ENCODE peak calls at places on chromosome 21, in five cellular contexts. O, Z, U, M and C are unnamed samples.
A peak's percentile ranks its signal among the peaks of the same experiment; 100 is the strongest.

GRCh38 chr21:39125752-39126485 is 57.3 kb downstream of the PSMG1 start:
- DNase-seq in Z (peak; percentile 78), U (peak; percentile 86), M (peak; percentile 53), O (peak; percentile 70), C (no peak)

GRCh38 chr21:34813266-34813886 is 144.6 kb downstream of the CLIC6 start:
- DNase-seq in M (no peak), Z (no peak), U (no peak), O (no peak), C (no peak)

GRCh38 chr21:14600569-14601308 is 54.6 kb upstream of the SAMSN1 start:
- DNase-seq in Z (no peak), U (no peak), M (no peak), O (no peak), C (no peak)

GRCh38 chr21:42213082-42213774 is 5.7 kb upstream of the ABCG1 start:
- DNase-seq in O (no peak), U (peak; percentile 21), M (no peak), Z (no peak), C (peak; percentile 43)

GRCh38 chr21:43277481-43278351 is 108.9 kb downstream of the CRYAA start:
- DNase-seq in O (no peak), U (no peak), M (no peak), Z (no peak), C (no peak)

GRCh38 chr21:43812139-43812821 is 22.9 kb downstream of the RRP1 start:
- DNase-seq in O (no peak), U (no peak), M (peak; percentile 70), Z (no peak), C (no peak)

GRCh38 chr21:42770717-42771502 is 108.4 kb downstream of the WDR4 start:
- DNase-seq in Z (no peak), O (no peak), M (no peak), U (no peak), C (no peak)

GRCh38 chr21:42047821-42048613 is 23.1 kb upstream of the UMODL1 start:
- DNase-seq in Z (no peak), M (peak; percentile 44), U (no peak), O (no peak), C (peak; percentile 89)

GRCh38 chr21:34152500-34152899 is 79.1 kb downstream of the MRPS6 start:
- DNase-seq in Z (no peak), O (no peak), M (no peak), U (no peak), C (no peak)

DNA sequence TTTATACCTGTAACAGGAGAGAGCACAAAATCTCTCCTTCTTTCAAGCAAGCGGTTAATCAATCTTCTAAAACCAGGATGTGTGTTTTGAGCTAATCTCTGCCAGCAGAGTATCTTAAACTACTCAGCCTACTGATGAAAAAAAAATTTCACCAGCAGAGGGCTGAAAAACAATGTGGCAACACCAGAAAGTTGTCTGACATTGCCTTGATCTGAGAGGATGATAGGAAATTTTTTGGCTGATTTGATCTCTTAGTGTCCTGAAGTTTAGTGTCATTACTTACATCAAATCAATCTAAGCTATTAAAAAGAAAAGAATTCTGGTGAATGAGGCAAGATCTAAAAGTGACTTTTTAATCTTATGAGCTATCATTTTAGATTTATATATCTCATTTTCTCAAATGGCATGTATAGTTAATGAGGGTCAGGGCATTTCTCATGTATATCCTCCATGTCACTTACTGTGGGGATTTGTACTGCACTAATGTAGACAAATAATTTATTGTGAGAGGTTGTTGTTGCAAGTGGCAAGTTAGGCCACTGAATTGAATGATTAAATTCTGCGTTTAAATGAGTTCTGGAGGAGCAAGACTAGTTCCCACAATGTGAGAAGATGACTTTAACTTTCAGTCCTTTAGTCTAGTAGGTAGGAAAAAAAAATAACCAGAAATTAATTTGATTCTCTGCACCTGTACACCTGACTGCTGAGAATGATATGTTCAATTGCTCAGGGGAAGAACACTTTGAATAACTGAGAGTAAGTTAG is 10.8 kb downstream of the ADAMTS1 start:
- DNase-seq in Z (no peak), M (no peak), U (no peak), O (no peak), C (no peak)
- TF ChIP-seq CTCF in Z (no peak), M (no peak), U (peak; percentile 69), O (no peak), C (no peak)

DNA sequence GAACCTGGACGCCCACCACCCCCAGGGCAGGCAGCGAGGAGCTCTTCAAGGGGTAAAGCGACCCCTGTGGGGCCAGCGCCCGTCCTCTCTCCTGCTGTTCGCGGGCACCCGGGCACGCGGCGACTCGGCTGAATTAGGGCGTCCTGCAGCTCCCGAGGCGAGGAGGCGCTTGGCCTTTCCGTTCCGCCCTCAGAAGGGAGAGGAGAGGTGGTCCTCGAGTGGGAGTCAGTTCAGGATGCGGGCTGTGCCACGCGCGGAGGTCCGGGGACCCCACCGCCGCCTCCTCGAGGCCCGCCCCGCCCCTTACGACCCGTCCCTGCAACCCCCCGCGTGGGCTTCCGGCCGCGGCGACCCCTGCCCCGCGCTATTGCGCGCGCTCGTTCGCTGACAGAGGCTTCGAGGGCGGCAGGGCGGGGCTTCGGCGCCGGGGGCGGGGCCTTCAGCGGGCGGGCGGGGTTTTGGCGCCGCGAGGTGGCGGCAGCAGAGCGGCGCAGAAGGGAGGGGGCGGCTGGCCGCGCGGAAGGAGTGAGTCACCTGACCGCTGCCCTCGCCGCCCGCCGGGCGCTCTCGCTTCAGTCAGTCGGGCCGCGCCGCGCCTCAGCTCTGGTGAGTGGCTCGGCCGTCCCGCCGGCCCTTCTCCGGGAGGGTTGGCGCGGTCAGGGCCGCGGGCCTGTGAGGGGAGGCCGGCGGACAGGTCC is at the start of gene BACH1:
- DNase-seq in O (peak; percentile 91), U (peak; percentile 96), M (peak; percentile 92), Z (peak; percentile 95), C (peak; percentile 91)
- TF ChIP-seq CTCF in O (no peak), U (peak; percentile 48), M (no peak), Z (no peak), C (peak; percentile 25)

DNA sequence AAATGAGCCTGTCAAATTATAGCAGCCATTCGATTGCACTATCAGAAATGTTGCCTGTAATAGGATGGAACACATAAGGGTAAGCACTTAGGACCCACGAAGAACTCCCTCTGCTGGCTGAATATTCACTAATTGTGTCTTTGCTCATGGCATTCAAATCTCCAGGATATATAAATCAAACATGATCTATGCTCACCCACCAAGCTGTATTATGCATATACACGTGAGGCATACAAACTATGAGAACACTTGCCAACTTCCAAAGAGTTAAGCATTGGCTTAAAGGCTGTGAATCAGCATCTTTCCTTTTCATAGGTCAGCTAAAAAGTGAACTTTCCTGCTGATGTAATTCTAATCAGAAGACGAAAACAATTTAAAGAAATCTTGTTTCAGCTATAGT is 34.5 kb downstream of the TMPRSS15 start:
- DNase-seq in O (no peak), Z (no peak), M (no peak), U (no peak), C (no peak)
- TF ChIP-seq CTCF in O (no peak), Z (no peak), M (no peak), U (peak; percentile 78), C (no peak)

DNA sequence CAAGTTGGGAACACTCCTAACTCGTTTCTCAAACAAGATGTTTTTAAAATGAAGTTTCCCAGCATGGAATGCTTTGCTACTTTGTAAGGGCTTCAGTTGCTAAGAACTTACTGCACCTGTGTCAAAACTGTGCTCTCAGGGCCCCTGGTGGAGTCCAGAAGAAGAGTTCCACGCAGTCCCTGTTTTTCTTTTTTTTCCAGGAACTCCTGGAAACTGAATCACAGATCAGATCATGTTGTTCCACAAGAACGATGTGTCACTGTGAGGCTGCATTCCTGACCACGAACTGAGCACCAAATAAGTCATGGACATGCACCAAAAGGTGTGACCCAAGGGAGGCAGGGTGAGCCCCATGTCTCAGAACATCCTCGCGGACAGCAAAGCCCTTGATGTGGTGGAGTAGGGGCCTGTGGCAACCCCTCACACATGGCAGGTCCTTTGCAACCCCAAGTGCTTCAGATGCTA is 257.2 kb downstream of the KCNJ6 start:
- DNase-seq in U (no peak), Z (peak; percentile 81), O (no peak), M (no peak), C (no peak)
- TF ChIP-seq CTCF in U (peak; percentile 45), Z (no peak), O (no peak), M (no peak), C (no peak)

DNA sequence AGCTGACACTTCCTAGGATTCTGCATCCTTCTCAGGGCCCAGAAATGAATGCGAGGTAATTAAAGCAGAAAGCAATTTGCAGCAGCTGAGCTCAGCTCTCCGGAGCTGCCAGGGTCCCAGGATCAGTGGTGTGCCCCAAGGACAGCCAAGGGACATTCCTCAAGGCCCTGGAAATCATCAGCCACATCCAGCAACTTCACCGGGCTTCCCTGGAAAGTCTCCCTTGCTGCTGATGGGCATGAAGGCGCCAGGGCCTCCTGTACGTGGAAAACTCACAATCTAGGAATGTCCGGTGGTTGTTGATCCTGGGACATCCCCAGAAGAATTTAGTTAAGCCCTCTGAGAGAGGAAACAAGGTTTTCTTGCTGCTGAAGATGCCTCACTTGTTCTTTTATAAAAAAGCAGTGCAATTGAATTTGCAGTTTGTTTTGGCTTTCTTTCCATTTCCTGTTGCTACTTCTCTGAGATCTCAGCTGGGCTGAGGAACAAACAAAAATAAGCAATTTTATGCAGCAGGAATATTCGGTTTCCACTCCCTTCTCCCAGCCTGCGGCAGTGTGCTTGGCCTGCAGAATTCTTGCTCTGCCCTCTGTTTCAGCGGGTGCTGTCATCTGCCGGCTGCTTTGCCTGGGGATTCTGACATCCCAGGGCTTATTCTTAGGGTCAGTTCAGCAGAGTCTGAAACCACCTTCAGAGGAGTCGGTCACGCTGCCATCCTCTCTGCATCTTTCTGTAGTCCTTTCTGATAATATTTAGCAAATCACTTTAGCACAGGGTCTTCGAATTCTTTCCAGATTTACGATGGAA is 85.9 kb downstream of the TCP10L start:
- DNase-seq in U (no peak), M (no peak), Z (peak; percentile 49), O (no peak), C (no peak)
- TF ChIP-seq CTCF in U (no peak), M (no peak), Z (no peak), O (no peak), C (no peak)

DNA sequence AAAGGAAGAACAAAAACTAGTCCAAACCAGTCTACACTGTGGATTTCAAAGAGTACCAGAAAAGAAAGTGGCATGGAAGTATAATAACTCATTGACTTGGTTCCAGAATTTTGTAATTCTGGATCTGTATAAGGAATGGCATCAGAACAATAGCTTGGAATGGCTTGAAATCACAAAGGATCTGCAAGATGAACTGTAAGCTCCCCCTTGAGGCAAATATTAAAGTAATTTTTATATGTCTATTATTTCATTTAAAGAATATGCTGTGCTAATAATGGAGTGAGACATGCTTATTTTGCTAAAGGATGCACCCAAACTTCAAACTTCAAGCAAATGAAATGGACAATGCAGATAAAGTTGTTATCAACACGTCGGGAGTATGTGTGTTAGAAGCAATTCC is 21.3 kb downstream of the CHODL start:
- DNase-seq in Z (no peak), O (no peak), U (no peak), M (no peak), C (no peak)
- TF ChIP-seq CTCF in Z (no peak), O (no peak), U (no peak), M (no peak), C (no peak)

GRCh38 chr21:45768741-45769049 is 125.2 kb downstream of the PCBP3 start:
- DNase-seq in O (no peak), Z (no peak), U (peak; percentile 69), M (no peak), C (no peak)
- TF ChIP-seq CTCF in O (no peak), Z (no peak), U (peak; percentile 47), M (no peak), C (no peak)

GRCh38 chr21:31683029-31683428 is 23.5 kb downstream of the SOD1 start:
- DNase-seq in U (no peak), Z (no peak), O (no peak), M (no peak), C (no peak)
- TF ChIP-seq CTCF in U (peak; percentile 53), Z (no peak), O (no peak), M (no peak), C (no peak)